ENCODE peak calls at places on chromosomes 1 and 21, in four cellular contexts. L, P, I and C are unnamed samples.

GRCh38 chr1:227429447-227430359 is 111.4 kb upstream of the CDC42BPA start:
- DNase-seq in L (peak), P (no peak), I (no peak), C (no peak)

GRCh38 chr1:67270569-67270968 is 37.1 kb upstream of the IL12RB2 start:
- DNase-seq in L (no peak), P (no peak), I (no peak), C (no peak)

GRCh38 chr1:86380257-86380861 is 15.8 kb downstream of the ODF2L start:
- DNase-seq in L (no peak), P (no peak), I (no peak), C (peak)

GRCh38 chr1:225973158-225973557 is 26.0 kb downstream of the SDE2 start:
- DNase-seq in L (peak), P (peak), I (no peak), C (peak)

GRCh38 chr21:39633043-39633442 is 20.3 kb downstream of the B3GALT5 start:
- DNase-seq in L (no peak), P (no peak), I (no peak), C (no peak)

GRCh38 chr1:223188618-223189356 is 45.7 kb upstream of the TLR5 start:
- DNase-seq in L (no peak), P (no peak), I (peak), C (no peak)

GRCh38 chr1:245538671-245539070 is 383.9 kb downstream of the KIF26B start:
- DNase-seq in L (no peak), P (no peak), I (no peak), C (no peak)

GRCh38 chr1:201214461-201214860 is 23.8 kb downstream of the IGFN1 start:
- DNase-seq in L (no peak), P (no peak), I (no peak), C (peak)

GRCh38 chr1:245969274-245969673 is 537.8 kb downstream of the SMYD3 start:
- DNase-seq in L (no peak), P (no peak), I (no peak), C (no peak)

GRCh38 chr1:213389061-213389581 is 338.1 kb downstream of the RPS6KC1 start:
- DNase-seq in L (no peak), P (no peak), I (no peak), C (no peak)

GRCh38 chr1:180248176-180248575 is 18.1 kb downstream of the LHX4 start:
- DNase-seq in L (no peak), P (no peak), I (no peak), C (no peak)

GRCh38 chr1:10217748-10218441 is 7.5 kb downstream of the KIF1B start:
- DNase-seq in L (peak), P (no peak), I (no peak), C (no peak)

GRCh38 chr21:25569084-25569483 is 38.2 kb downstream of the MRPL39 start:
- DNase-seq in L (no peak), P (no peak), I (no peak), C (no peak)

GRCh38 chr1:161929137-161929536 is 94.5 kb downstream of the OLFML2B start:
- DNase-seq in L (no peak), P (no peak), I (no peak), C (no peak)

GRCh38 chr1:78408830-78409229 is 81.9 kb upstream of the PTGFR start:
- DNase-seq in L (no peak), P (no peak), I (no peak), C (no peak)

GRCh38 chr1:247373721-247374141 is 42.1 kb upstream of the ZNF496 start:
- DNase-seq in L (peak), P (peak), I (no peak), C (peak)

GRCh38 chr1:172585348-172585747 is 52.4 kb downstream of the SUCO start:
- DNase-seq in L (no peak), P (no peak), I (no peak), C (no peak)

GRCh38 chr1:30737357-30738039 is 14.1 kb upstream of the MATN1 start:
- DNase-seq in L (no peak), P (no peak), I (no peak), C (no peak)
- TF ChIP-seq POLR2A in L (no peak), P (no peak), I (no peak), C (no peak)

GRCh38 chr1:21439721-21440629 is at the start of gene NBPF3:
- DNase-seq in L (peak), P (peak), I (peak), C (peak)
- TF ChIP-seq POLR2A in L (no peak), P (peak), I (peak), C (no peak)

GRCh38 chr1:115179397-115179835 is 90.1 kb upstream of the TSPAN2 start:
- DNase-seq in L (peak), P (no peak), I (no peak), C (peak)
- TF ChIP-seq POLR2A in L (no peak), P (no peak), I (no peak), C (no peak)

DNA sequence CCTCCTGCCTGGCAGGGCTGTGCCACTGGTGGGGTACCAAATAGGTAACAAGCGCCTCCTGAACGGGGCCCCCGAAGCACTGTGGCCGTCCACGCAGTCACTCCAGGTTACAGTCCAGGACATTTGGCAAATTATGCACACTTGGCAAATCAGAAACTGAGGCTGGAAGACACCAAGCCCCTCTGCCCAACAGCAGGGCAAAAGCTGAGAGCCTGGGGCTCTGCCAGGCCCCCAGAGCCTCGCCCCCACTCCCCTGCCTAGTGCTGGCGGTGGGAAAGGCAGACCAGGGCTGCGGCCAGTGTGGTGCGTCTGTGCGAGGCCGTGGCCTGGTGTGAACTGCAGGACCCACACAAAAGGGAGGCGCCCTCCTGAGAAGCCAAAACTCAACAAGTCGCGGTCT is 9.4 kb downstream of the PANK4 start:
- DNase-seq in L (no peak), P (no peak), I (no peak), C (no peak)
- TF ChIP-seq POLR2A in L (no peak), P (no peak), I (no peak), C (no peak)

GRCh38 chr1:207823880-207824566 is 72.2 kb downstream of the CD46 start:
- DNase-seq in L (peak), P (peak), I (peak), C (peak)
- TF ChIP-seq POLR2A in L (peak), P (peak), I (peak), C (peak)